ENCODE peak calls at places on chromosome 12, in six cellular contexts. A is H1, P is neuronal stem cell, Y is IMR-90, M is mesenchymal stem cell, Q is trophoblast cell. E is an unnamed sample.

GRCh38 chr12:86212970-86213369 is 43.2 kb downstream of the MGAT4C start:
- DNase-seq in Y (no peak), P (no peak), Q (no peak), M (no peak), A (no peak), E (no peak)

GRCh38 chr12:25115677-25116076 is 79.3 kb downstream of the DNAI7 start:
- DNase-seq in P (no peak), Y (no peak), Q (no peak), A (no peak), M (no peak), E (no peak)

GRCh38 chr12:79895041-79895440 is 39.9 kb downstream of the PPP1R12A start:
- DNase-seq in Q (no peak), P (no peak), Y (no peak), M (no peak), A (no peak), E (no peak)

GRCh38 chr12:48022676-48023385 is 18.6 kb upstream of the COL2A1 start:
- DNase-seq in Y (no peak), P (no peak), M (no peak), Q (no peak), A (no peak), E (no peak)

GRCh38 chr12:26153421-26154154 is 28.8 kb upstream of the BHLHE41 start:
- DNase-seq in P (no peak), Q (peak; percentile 84), A (no peak), Y (peak; percentile 97), M (peak; percentile 97), E (no peak)

GRCh38 chr12:84874125-84874824 is 38.3 kb downstream of the SLC6A15 start:
- DNase-seq in Y (peak; percentile 60), A (no peak), P (peak; percentile 55), M (peak; percentile 74), Q (peak; percentile 80), E (no peak)

GRCh38 chr12:26297386-26298070 is 102.2 kb downstream of the SSPN start:
- DNase-seq in A (no peak), Q (no peak), P (no peak), Y (no peak), M (no peak), E (no peak)

GRCh38 chr12:20830456-20830855 is 20.0 kb downstream of the SLCO1B3 start:
- DNase-seq in M (no peak), Q (no peak), P (no peak), A (no peak), Y (no peak), E (no peak)

GRCh38 chr12:124861492-124861891 is 2.2 kb downstream of the SCARB1 start:
- DNase-seq in A (no peak), M (no peak), Y (no peak), Q (peak; percentile 30), P (no peak), E (no peak)

GRCh38 chr12:122006186-122006926 is 15.3 kb upstream of the BCL7A start:
- DNase-seq in A (no peak), Y (no peak), P (no peak), M (no peak), Q (no peak), E (no peak)

GRCh38 chr12:18158774-18159557 is 69.0 kb upstream of the RERGL start:
- DNase-seq in Q (peak; percentile 78), P (no peak), M (peak; percentile 54), Y (peak; percentile 25), A (peak; percentile 54), E (peak; percentile 41)

GRCh38 chr12:93022603-93023340 is 93.7 kb upstream of the EEA1 start:
- DNase-seq in P (no peak), A (no peak), Y (peak; percentile 41), M (peak; percentile 64), Q (no peak), E (no peak)

GRCh38 chr12:563250-563781 is 99.9 kb downstream of the NINJ2 start:
- DNase-seq in Q (no peak), P (no peak), Y (no peak), M (no peak), A (no peak), E (no peak)

GRCh38 chr12:10130042-10130441 is at the start of gene CLEC7A:
- DNase-seq in Y (no peak), M (no peak), Q (peak; percentile 90), A (no peak), P (no peak), E (no peak)

GRCh38 chr12:12881495-12881894 is 9.9 kb upstream of the GPRC5A start:
- DNase-seq in M (no peak), P (no peak), A (no peak), Q (peak; percentile 63), Y (peak; percentile 79), E (no peak)

GRCh38 chr12:14873440-14874185 is 12.0 kb downstream of the MGP start:
- DNase-seq in A (no peak), Y (peak; percentile 16), M (no peak), Q (no peak), P (no peak), E (no peak)

GRCh38 chr12:3222935-3223334 is 145.8 kb downstream of the TSPAN9 start:
- DNase-seq in P (no peak), A (no peak), Y (no peak), M (no peak), Q (no peak), E (no peak)

GRCh38 chr12:122984612-122985358 is 4.3 kb downstream of the ARL6IP4 start:
- DNase-seq in M (peak; percentile 18), Y (no peak), A (no peak), Q (peak; percentile 18), P (no peak), E (no peak)

DNA sequence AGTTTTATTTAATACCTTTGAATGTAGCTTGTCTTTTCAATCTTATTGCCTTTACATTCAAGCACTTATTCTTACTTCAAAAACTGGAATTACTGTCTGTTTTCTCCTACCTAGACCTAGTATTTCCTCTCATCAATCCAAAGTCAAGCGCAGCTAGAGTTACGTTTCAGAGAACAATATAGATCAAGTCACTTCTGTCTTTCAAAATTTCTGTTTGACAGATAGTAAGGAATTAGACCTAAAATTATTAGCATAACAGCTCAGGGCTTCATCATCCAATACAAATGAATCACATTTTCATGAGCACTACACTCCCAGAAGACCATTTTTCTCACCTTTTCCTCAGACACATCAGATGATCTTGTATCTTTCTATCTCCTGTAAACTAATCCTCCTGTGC is 170.6 kb downstream of the CCDC59 start:
- DNase-seq in M (no peak), Q (no peak), P (no peak), A (no peak), Y (no peak), E (no peak)
- H2BK5ac ChIP-seq in M (no peak overlapping the region), Q (no peak overlapping the region), P (no peak overlapping the region), A (no peak overlapping the region), Y (no peak overlapping the region), E (no peak overlapping the region)

GRCh38 chr12:95944108-95944704 is 1.1 kb downstream of the AMDHD1 start:
- DNase-seq in A (no peak), M (no peak), Q (no peak), Y (no peak), P (no peak), E (no peak)

GRCh38 chr12:95955549-95956159 is 12.5 kb downstream of the AMDHD1 start:
- DNase-seq in P (no peak), Y (no peak), A (no peak), Q (no peak), M (no peak), E (no peak)

GRCh38 chr12:95953000-95953399 is 9.9 kb downstream of the AMDHD1 start:
- DNase-seq in Y (no peak), P (no peak), A (no peak), Q (no peak), M (no peak), E (no peak)

GRCh38 chr12:95951515-95951914 is 8.4 kb downstream of the AMDHD1 start:
- DNase-seq in P (no peak), A (no peak), M (no peak), Y (no peak), Q (no peak), E (no peak)

GRCh38 chr12:95949801-95950206 is 6.7 kb downstream of the AMDHD1 start:
- DNase-seq in A (no peak), P (no peak), Y (no peak), Q (no peak), M (no peak), E (no peak)
- H4K91ac ChIP-seq in A (no peak overlapping the region), P (no peak overlapping the region), Y (no peak overlapping the region), Q (no peak overlapping the region), M (no peak overlapping the region), E (no peak overlapping the region)

GRCh38 chr12:46374286-46374685 is 1.7 kb upstream of the SLC38A2 start:
- DNase-seq in A (no peak), Q (no peak), P (no peak), Y (no peak), M (peak; percentile 10), E (no peak)

GRCh38 chr12:46374711-46375110 is 2.1 kb upstream of the SLC38A2 start:
- DNase-seq in P (no peak), Q (no peak), A (no peak), M (no peak), Y (no peak), E (no peak)

GRCh38 chr12:46372131-46372851 is at the start of gene SLC38A2:
- DNase-seq in A (no peak), Q (peak; percentile 97), M (peak; percentile 94), P (peak; percentile 86), Y (peak; percentile 90), E (peak; percentile 96)

GRCh38 chr12:46372852-46373302 is 304 bp upstream of the SLC38A2 start:
- DNase-seq in Q (no peak), Y (no peak), P (no peak), M (no peak), A (peak; percentile 98), E (no peak)

DNA sequence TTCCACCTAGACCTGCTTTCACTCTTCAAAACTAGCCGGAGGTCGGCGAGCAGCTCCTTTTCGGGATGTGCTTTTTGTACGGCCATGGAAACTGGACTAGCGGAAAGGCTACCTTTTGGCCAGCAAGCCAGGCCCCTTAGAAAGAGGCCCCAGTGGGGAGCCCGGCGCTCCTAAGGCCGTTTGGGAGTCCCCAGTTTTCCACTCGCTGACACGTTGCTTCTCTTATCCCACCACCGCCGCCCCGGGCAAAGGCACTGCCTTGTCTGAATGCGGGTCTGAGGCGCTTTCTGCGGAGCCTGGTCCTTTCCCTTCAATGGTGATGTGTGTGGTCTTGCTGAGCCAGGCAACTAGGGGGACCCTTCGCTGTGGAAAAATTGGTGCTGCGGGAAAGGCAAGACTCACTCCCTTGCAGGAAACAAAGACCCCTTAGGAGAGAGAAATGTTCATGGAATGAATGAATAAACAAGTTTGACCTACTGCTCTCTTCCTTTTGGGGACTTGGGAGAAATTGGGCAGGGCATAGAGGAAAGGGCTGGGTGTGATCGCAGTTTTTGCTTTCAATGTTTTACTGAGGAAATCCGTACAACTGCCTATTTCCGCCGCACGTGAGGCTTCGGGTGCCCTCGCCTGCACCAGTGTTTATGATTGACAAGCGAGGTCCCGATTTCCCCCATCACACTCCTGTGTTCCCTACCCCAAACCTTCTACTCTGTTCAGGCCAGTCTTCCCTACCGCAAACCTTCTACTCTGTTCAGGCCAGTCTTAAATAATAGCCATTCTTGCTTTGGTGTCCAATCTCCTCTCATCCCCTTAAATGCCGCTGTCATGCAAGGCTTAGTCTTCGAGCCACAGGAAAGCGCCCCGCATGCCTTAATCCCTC is 970 bp upstream of the SLC38A2 start:
- DNase-seq in A (peak; percentile 83), Y (peak; percentile 68), P (peak; percentile 60), Q (peak; percentile 83), M (peak; percentile 82), E (peak; percentile 82)
- H3K18ac ChIP-seq in A (peak overlapping the region; percentile 89), Y (peak overlapping the region; percentile 89), P (peak overlapping the region; percentile 92), Q (peak overlapping the region; percentile 37), M (peak overlapping the region; percentile 88), E (no peak overlapping the region)

DNA sequence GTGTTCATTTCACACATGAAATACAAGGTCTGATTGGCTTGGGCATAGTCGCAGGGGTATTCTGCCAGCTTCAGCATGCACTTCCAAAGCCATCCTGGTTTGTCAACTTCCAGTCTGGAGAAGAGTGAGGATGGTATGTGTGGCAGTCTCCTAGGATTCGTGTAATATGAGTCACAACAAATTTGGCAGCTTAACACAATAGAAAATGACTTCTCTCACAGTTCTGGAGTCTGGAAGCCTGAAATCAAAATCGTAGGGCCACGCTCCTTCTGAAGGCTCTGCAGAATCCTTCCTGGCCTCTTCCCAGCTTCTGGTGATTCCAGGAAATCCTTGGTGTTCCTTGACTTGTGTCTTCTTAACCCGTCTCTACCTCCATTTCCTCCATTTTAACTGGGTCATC is 167.4 kb downstream of the PPM1H start:
- DNase-seq in P (no peak), A (no peak), Y (peak; percentile 37), Q (peak; percentile 47), M (no peak), E (no peak)
- H2BK5ac ChIP-seq in P (no peak overlapping the region), A (no peak overlapping the region), Y (no peak overlapping the region), Q (no peak overlapping the region), M (no peak overlapping the region), E (no peak overlapping the region)